ENCODE peak calls at places on chromosomes 3 and 15, in ten cellular contexts. T, Z, M, K, N, F, E, I, L and S are unnamed samples. For H3K27me3, the result is how much of the 10 kb centered on the place peaks cover.

GRCh38 chr3:37694236-37694635 is 167.4 kb upstream of the CTDSPL start:
- DNase-seq in T (peak), Z (no peak), M (no peak), K (no peak), N (no peak), F (no peak), E (no peak), I (no peak), L (peak), S (no peak)

GRCh38 chr15:43133429-43134156 is at the start of gene TMEM62:
- DNase-seq in T (peak), Z (peak), M (peak), K (peak), N (peak), F (peak), E (peak), I (peak), L (peak), S (peak)

GRCh38 chr3:180871901-180872300 is 40.6 kb upstream of the FXR1 start:
- DNase-seq in T (no peak), Z (no peak), M (no peak), K (no peak), N (no peak), F (peak), E (no peak), I (no peak), L (no peak), S (no peak)

GRCh38 chr3:182485306-182485705 is 308.0 kb upstream of the ATP11B start:
- DNase-seq in T (no peak), Z (no peak), M (no peak), K (no peak), N (no peak), F (no peak), E (no peak), I (no peak), L (no peak), S (no peak)

GRCh38 chr3:192170659-192171058 is 556.7 kb downstream of the FGF12 start:
- DNase-seq in T (no peak), Z (no peak), M (no peak), K (no peak), N (no peak), F (no peak), E (no peak), I (no peak), L (no peak), S (no peak)

GRCh38 chr3:124282751-124283643 is 291.1 kb upstream of the ROPN1 start:
- DNase-seq in T (no peak), Z (no peak), M (no peak), K (no peak), N (no peak), F (no peak), E (no peak), I (no peak), L (no peak), S (no peak)

GRCh38 chr3:115676336-115676735 is 53.0 kb downstream of the GAP43 start:
- DNase-seq in T (no peak), Z (no peak), M (peak), K (no peak), N (no peak), F (no peak), E (no peak), I (no peak), L (no peak), S (no peak)

GRCh38 chr3:184637705-184638104 is 74.2 kb downstream of the MAGEF1 start:
- DNase-seq in T (no peak), Z (no peak), M (no peak), K (no peak), N (no peak), F (no peak), E (no peak), I (no peak), L (no peak), S (no peak)

GRCh38 chr3:136838641-136839555 is 20.0 kb downstream of the SLC35G2 start:
- DNase-seq in T (no peak), Z (no peak), M (no peak), K (no peak), N (no peak), F (no peak), E (no peak), I (no peak), L (no peak), S (no peak)

GRCh38 chr3:59040902-59041301 is 8.9 kb downstream of the CFAP20DC start:
- DNase-seq in T (no peak), Z (no peak), M (no peak), K (no peak), N (no peak), F (no peak), E (no peak), I (no peak), L (no peak), S (no peak)

GRCh38 chr3:111324645-111325044 is 217.4 kb upstream of the CD96 start:
- DNase-seq in T (no peak), Z (no peak), M (no peak), K (no peak), N (no peak), F (no peak), E (no peak), I (no peak), L (no peak), S (no peak)

GRCh38 chr3:121651684-121652083 is 9.0 kb downstream of the HCLS1 start:
- DNase-seq in T (no peak), Z (no peak), M (no peak), K (no peak), N (no peak), F (no peak), E (no peak), I (no peak), L (no peak), S (no peak)

GRCh38 chr3:188595890-188596376 is 442.0 kb downstream of the LPP start:
- DNase-seq in T (no peak), Z (no peak), M (no peak), K (no peak), N (no peak), F (no peak), E (no peak), I (no peak), L (no peak), S (no peak)

GRCh38 chr3:144363856-144364255 is 392.2 kb downstream of the DIPK2A start:
- DNase-seq in T (no peak), Z (no peak), M (no peak), K (no peak), N (peak), F (no peak), E (no peak), I (no peak), L (no peak), S (no peak)

GRCh38 chr3:107975529-107976203 is 115.2 kb downstream of the CD47 start:
- DNase-seq in T (no peak), Z (no peak), M (no peak), K (no peak), N (no peak), F (no peak), E (no peak), I (no peak), L (no peak), S (no peak)

GRCh38 chr3:94225176-94225742 is 162.4 kb downstream of the NSUN3 start:
- DNase-seq in T (no peak), Z (no peak), M (no peak), K (no peak), N (peak), F (no peak), E (no peak), I (no peak), L (no peak), S (no peak)

GRCh38 chr15:40054746-40055575 is 16.0 kb upstream of the SRP14 start:
- DNase-seq in T (no peak), Z (no peak), M (no peak), K (no peak), N (no peak), F (no peak), E (peak), I (no peak), L (no peak), S (no peak)

GRCh38 chr3:173584834-173585831 is 187.6 kb downstream of the NLGN1 start:
- DNase-seq in T (peak), Z (no peak), M (peak), K (peak), N (peak), F (peak), E (peak), I (no peak), L (no peak), S (peak)

GRCh38 chr3:129323651-129324294 is 45.1 kb downstream of the HMCES start:
- DNase-seq in T (no peak), Z (no peak), M (no peak), K (no peak), N (no peak), F (no peak), E (no peak), I (no peak), L (no peak), S (no peak)

GRCh38 chr15:86054338-86054737 is 25.3 kb upstream of the AGBL1 start:
- DNase-seq in T (no peak), Z (no peak), M (no peak), K (no peak), N (no peak), F (no peak), E (no peak), I (no peak), L (no peak), S (no peak)

GRCh38 chr3:27449530-27450150 is 34.5 kb downstream of the SLC4A7 start:
- DNase-seq in T (no peak), Z (no peak), M (no peak), K (no peak), N (no peak), F (no peak), E (no peak), I (no peak), L (no peak), S (no peak)

GRCh38 chr3:89155811-89156210 is 48.4 kb downstream of the EPHA3 start:
- DNase-seq in T (no peak), Z (no peak), M (no peak), K (no peak), N (no peak), F (no peak), E (no peak), I (no peak), L (no peak), S (no peak)

GRCh38 chr15:89426500-89426899 is 69.9 kb downstream of the RHCG start:
- DNase-seq in T (no peak), Z (no peak), M (no peak), K (no peak), N (no peak), F (no peak), E (no peak), I (no peak), L (no peak), S (no peak)
- H3K27me3 ChIP-seq in T (half or more), Z (under half), M (under half), K (under half), N (under half), F (half or more), E (half or more), I (under half), L (under half), S (under half)

DNA sequence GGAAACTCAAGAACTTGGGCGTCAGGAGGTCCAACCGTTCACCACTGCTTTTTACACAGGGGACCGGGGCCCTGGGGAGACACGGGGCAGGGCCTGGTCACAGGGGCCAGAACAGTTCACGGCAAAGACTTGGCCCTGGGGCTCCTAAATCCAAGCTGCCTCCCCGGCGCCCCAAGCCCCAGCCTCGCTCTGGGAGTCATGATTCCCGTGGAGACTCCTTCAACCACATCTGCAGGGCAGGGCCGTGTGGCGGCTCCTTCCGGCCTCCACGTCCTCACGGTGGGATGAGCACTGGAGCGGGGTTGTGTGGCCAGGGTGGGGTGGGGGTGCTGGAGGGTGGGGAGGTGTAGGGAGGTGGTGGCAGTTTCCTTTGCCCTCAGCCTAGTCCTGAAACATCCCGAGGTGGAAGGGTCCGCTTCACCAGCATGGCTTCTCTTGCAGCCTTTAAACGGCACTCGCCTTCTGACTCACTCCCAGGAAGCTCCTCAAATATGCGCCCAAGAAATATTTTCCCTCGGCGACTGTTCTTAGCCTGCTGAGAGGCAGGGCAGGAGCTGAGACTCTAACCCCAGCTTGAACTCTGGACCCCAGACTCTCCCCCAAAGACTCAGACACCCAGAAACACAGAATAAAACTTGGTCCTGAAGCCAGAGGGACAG is 1.8 kb downstream of the MUC4 start:
- DNase-seq in T (no peak), Z (no peak), M (no peak), K (no peak), N (peak), F (no peak), E (no peak), I (no peak), L (peak), S (no peak)
- TF ChIP-seq CTCF in T (no peak), Z (no peak), M (no peak), K (no peak), N (no peak), F (no peak), E (no peak), I (no peak), L (no peak), S (no peak)

GRCh38 chr3:86794336-86795065 is 196.4 kb downstream of the VGLL3 start:
- DNase-seq in T (peak), Z (no peak), M (no peak), K (no peak), N (peak), F (no peak), E (no peak), I (no peak), L (no peak), S (no peak)
- H3K4me3 ChIP-seq in T (no peak), Z (no peak), M (no peak), K (peak), N (no peak), F (no peak), E (no peak), I (no peak), L (peak), S (peak)

GRCh38 chr15:74238984-74239645 is 3.0 kb downstream of the CCDC33 start:
- DNase-seq in T (no peak), Z (no peak), M (no peak), K (no peak), N (no peak), F (no peak), E (no peak), I (no peak), L (no peak), S (no peak)

GRCh38 chr15:74233373-74233772 is 2.8 kb upstream of the CCDC33 start:
- DNase-seq in T (no peak), Z (no peak), M (no peak), K (no peak), N (no peak), F (no peak), E (no peak), I (no peak), L (no peak), S (no peak)

GRCh38 chr15:74234598-74234875 is 1.6 kb upstream of the CCDC33 start:
- DNase-seq in T (no peak), Z (no peak), M (no peak), K (no peak), N (no peak), F (no peak), E (no peak), I (no peak), L (no peak), S (no peak)

GRCh38 chr15:74233864-74234597 is 2.1 kb upstream of the CCDC33 start:
- DNase-seq in T (no peak), Z (no peak), M (peak), K (no peak), N (no peak), F (no peak), E (no peak), I (no peak), L (no peak), S (no peak)

GRCh38 chr15:74235962-74236361 is at the start of gene CCDC33:
- DNase-seq in T (no peak), Z (no peak), M (no peak), K (no peak), N (no peak), F (no peak), E (no peak), I (no peak), L (no peak), S (no peak)
- H3K27me3 ChIP-seq in T (under half), Z (under half), M (under half), K (under half), N (under half), F (under half), E (under half), I (under half), L (under half), S (under half)

GRCh38 chr3:170809975-170810357 is 60.0 kb downstream of the RPL22L1 start:
- DNase-seq in T (no peak), Z (no peak), M (no peak), K (no peak), N (peak), F (no peak), E (no peak), I (no peak), L (no peak), S (no peak)

GRCh38 chr3:170806676-170807075 is 63.3 kb downstream of the RPL22L1 start:
- DNase-seq in T (no peak), Z (no peak), M (no peak), K (no peak), N (no peak), F (no peak), E (no peak), I (no peak), L (no peak), S (no peak)

GRCh38 chr3:170809021-170809974 is 60.7 kb downstream of the RPL22L1 start:
- DNase-seq in T (peak), Z (no peak), M (peak), K (no peak), N (peak), F (peak), E (peak), I (peak), L (no peak), S (no peak)

GRCh38 chr3:170806141-170806540 is 63.9 kb downstream of the RPL22L1 start:
- DNase-seq in T (no peak), Z (no peak), M (no peak), K (no peak), N (no peak), F (no peak), E (no peak), I (no peak), L (no peak), S (no peak)

GRCh38 chr3:170808041-170808440 is 62.0 kb downstream of the RPL22L1 start:
- DNase-seq in T (no peak), Z (no peak), M (no peak), K (no peak), N (peak), F (no peak), E (no peak), I (no peak), L (no peak), S (no peak)
- TF ChIP-seq CTCF in T (no peak), Z (no peak), M (no peak), K (no peak), N (peak), F (no peak), E (no peak), I (no peak), L (no peak), S (no peak)